ENCODE peak calls at places on chromosomes 6 and 20, in seven cellular contexts. Z is endothelial cell, W is SK-N-SH, K is Calu3, F is GM20000, V is fibroblast of mammary gland, N is choroid plexus epithelial cell. G is an unnamed sample.

GRCh38 chr20:25177890-25178321 is 17.6 kb upstream of the ENTPD6 start:
- DNase-seq in V (no peak), W (no peak), Z (no peak), K (peak; percentile 12), N (peak; percentile 48), F (no peak), G (no peak)

GRCh38 chr6:30572078-30572605 is 900 bp downstream of the ABCF1 start:
- DNase-seq in F (no peak), V (no peak), Z (no peak), N (no peak), W (no peak), K (no peak), G (no peak)

GRCh38 chr20:43824699-43825402 is 89.8 kb upstream of the TOX2 start:
- DNase-seq in Z (peak; percentile 44), V (peak; percentile 34), F (no peak), W (peak; percentile 77), N (peak; percentile 60), K (peak; percentile 19), G (no peak)

GRCh38 chr20:4666001-4666470 is 55.7 kb upstream of the PRND start:
- DNase-seq in N (peak; percentile 58), W (no peak), V (peak; percentile 63), F (no peak), K (no peak), Z (no peak), G (no peak)

GRCh38 chr6:73586416-73586974 is 65.7 kb upstream of the EEF1A1 start:
- DNase-seq in N (peak; percentile 65), F (no peak), Z (no peak), W (no peak), K (no peak), V (peak; percentile 40), G (no peak)

GRCh38 chr6:37109714-37110454 is 60.1 kb upstream of the PIM1 start:
- DNase-seq in W (no peak), K (no peak), N (no peak), V (no peak), F (no peak), Z (no peak), G (no peak)

GRCh38 chr20:57610261-57610952 is 9.8 kb downstream of the ZBP1 start:
- DNase-seq in F (no peak), V (no peak), N (no peak), K (no peak), W (no peak), Z (no peak), G (no peak)

GRCh38 chr20:5448449-5449118 is 131.8 kb upstream of the PROKR2 start:
- DNase-seq in N (peak; percentile 63), K (peak; percentile 60), W (peak; percentile 81), V (peak; percentile 43), Z (peak; percentile 71), F (peak; percentile 77), G (no peak)

GRCh38 chr6:18792832-18793231 is 405.7 kb downstream of the RNF144B start:
- DNase-seq in K (no peak), F (no peak), W (no peak), Z (no peak), V (no peak), N (no peak), G (no peak)

GRCh38 chr6:33595001-33595846 is 15.1 kb upstream of the BAK1 start:
- DNase-seq in K (no peak), V (peak; percentile 62), Z (no peak), N (peak; percentile 37), W (no peak), F (no peak), G (peak; percentile 62)

GRCh38 chr6:37696220-37696840 is 1.4 kb downstream of the MDGA1 start:
- DNase-seq in V (peak; percentile 38), Z (peak; percentile 48), F (peak; percentile 57), K (no peak), N (peak; percentile 65), W (peak; percentile 66), G (no peak)

GRCh38 chr20:44083220-44083933 is 103.6 kb downstream of the JPH2 start:
- DNase-seq in F (no peak), V (peak; percentile 73), Z (no peak), N (peak; percentile 35), W (peak; percentile 50), K (peak; percentile 39), G (no peak)

GRCh38 chr6:9646346-9647042 is 768.4 kb downstream of the TFAP2A start:
- DNase-seq in W (no peak), N (peak; percentile 83), F (no peak), V (no peak), Z (no peak), K (no peak), G (no peak)

DNA sequence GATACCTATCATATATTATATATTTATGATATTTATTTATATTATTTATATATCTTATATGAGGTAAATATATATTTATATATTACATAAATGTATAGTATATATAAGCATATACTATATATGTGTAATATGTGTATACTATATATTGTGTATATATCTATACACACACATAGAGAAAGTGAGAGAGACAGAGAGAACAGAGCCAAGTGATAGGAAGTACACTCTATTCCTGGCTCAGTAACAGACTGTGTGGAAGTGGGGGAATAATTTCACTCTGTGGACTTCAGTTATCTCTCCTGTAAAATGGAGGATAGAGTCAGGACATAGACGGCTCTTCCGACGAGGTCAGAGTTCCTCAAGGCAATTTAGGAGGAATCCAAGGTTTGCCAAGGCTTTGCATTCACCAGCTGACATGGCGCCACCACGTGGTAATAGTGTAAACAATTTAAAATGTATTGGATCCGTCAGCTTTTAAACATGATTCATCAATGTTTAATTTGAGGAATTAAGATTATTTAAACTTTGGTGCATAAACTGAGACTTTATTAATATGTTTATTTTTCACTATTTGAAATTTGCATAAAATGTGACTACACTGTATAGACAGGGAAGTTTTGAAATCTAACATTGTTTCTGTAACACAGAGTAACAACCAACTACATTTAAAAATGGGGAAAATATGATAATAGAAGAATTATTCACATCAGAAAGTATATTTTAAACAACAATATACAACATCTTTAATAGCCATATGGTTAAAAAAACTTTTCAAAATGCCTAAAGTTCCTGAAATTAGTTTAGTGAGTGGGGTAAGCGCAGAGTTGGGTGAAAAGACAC is 75.4 kb upstream of the TMEM244 start:
- DNase-seq in K (peak; percentile 55), Z (peak; percentile 60), F (peak; percentile 31), N (peak; percentile 73), W (no peak), V (peak; percentile 84), G (no peak)
- TF ChIP-seq CTCF in K (peak; percentile 47), Z (peak; percentile 66), F (peak; percentile 44), N (peak; percentile 59), W (peak; percentile 79), V (peak; percentile 51), G (peak; percentile 82)

GRCh38 chr20:62362991-62363919 is 3.9 kb downstream of the LAMA5 start:
- DNase-seq in W (peak; percentile 60), F (no peak), Z (no peak), V (no peak), N (no peak), K (peak; percentile 62), G (no peak)
- TF ChIP-seq CTCF in W (no peak), F (no peak), Z (no peak), V (no peak), N (no peak), K (no peak), G (no peak)

GRCh38 chr20:33936651-33937050 is 57.1 kb upstream of the RALY start:
- DNase-seq in K (no peak), W (no peak), Z (no peak), V (no peak), N (no peak), F (no peak), G (no peak)

GRCh38 chr20:33929917-33930316 is 63.8 kb upstream of the RALY start:
- DNase-seq in V (no peak), Z (no peak), W (no peak), K (no peak), N (no peak), F (no peak), G (no peak)

GRCh38 chr20:33927703-33928102 is 66.0 kb upstream of the RALY start:
- DNase-seq in N (no peak), K (no peak), F (no peak), V (no peak), Z (no peak), W (peak; percentile 75), G (no peak)

DNA sequence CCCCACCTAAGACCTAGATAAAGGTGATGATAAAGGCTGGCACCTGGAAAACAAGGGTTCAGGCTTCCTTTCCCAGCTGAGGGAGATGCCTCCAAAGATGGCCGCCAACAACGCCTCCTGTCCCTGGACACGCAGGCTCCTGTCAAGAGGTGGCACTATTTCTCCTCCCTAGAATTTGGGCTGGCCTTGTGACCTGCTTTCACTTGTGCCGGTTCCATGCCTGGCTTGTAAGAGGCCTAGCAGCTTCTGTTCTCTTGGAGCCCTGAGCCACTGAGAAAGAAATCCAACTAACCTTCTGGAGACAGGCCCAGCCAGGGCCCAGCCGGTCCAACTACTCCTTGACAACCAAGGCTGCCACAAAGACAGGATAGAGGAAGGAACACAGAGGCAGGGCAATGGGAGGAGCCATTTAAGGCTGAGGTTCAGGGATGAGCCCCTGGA is 60.2 kb upstream of the RALY start:
- DNase-seq in Z (peak; percentile 55), W (peak; percentile 52), V (peak; percentile 74), N (peak; percentile 64), K (peak; percentile 63), F (peak; percentile 66), G (no peak)
- TF ChIP-seq CTCF in Z (no peak), W (peak; percentile 55), V (peak; percentile 67), N (peak; percentile 62), K (peak; percentile 14), F (peak; percentile 30), G (peak; percentile 54)

GRCh38 chr20:31680286-31681127 is 42.2 kb downstream of the BCL2L1 start:
- DNase-seq in F (no peak), K (no peak), V (no peak), W (no peak), N (no peak), Z (no peak), G (no peak)

GRCh38 chr20:31677553-31678260 is 40.0 kb downstream of the COX4I2 start:
- DNase-seq in K (no peak), W (no peak), N (no peak), Z (no peak), F (no peak), V (no peak), G (no peak)

GRCh38 chr20:31676534-31677030 is 38.9 kb downstream of the COX4I2 start:
- DNase-seq in W (no peak), V (no peak), K (no peak), Z (no peak), N (no peak), F (no peak), G (no peak)

GRCh38 chr20:31679357-31680285 is 41.9 kb downstream of the COX4I2 start:
- DNase-seq in Z (no peak), F (no peak), K (no peak), N (no peak), V (no peak), W (no peak), G (no peak)

DNA sequence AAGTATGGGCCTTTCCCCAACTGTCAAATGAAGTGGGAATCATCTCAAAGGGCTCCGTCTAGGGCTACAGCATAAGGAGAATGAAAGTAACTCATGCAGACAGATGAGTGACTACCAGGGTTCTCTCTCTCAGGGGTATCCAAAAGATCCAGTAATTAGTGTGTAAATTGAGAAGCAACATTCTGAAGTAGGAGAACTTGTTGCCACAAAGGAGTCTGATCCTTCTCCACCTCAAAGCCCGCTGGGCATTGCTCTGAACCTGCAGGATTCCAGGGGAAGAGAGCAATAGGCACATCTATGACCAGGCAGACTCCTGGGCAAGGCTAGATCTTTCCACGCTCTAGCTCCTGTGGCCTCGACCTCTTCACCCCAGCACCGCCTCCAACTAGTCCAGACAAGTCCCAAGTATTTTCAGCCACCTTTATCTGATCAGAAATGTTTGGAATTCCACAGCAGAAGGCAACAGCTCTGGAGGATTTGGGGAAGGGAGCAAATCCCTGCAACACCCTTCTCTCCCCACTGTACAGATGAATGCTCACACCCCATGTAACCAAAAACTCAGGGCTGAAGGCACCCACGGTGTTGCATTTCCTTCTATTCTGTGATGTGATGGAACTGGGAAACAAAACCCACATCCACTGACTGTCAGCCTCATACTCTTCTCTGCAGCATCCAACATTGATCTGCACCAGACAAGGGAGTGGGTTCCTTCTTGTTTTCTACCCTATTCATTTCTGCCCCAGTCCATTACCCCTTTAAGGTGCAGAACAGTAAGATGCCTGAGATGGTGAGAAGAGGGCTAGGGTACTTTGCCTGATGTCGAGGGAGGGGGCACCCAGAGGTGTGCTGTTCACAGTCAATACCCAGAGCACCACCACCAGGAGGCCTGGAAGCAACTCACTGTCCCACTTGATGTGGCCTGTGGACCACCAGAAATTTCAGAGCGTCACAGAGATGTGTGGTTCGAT is 41.0 kb downstream of the COX4I2 start:
- DNase-seq in F (no peak), V (no peak), W (no peak), Z (no peak), N (peak; percentile 41), K (no peak), G (no peak)
- TF ChIP-seq CTCF in F (no peak), V (no peak), W (no peak), Z (no peak), N (no peak), K (peak; percentile 39), G (no peak)